ENCODE peak calls at places on chromosomes 12 and 14, in four cellular contexts. B, I, C and G are unnamed samples.

GRCh38 chr14:33564774-33565630 is 385.9 kb downstream of the EGLN3 start:
- DNase-seq in B (peak), I (no peak), C (no peak), G (peak)

GRCh38 chr14:49995162-49995561 is 102.3 kb downstream of the ARF6 start:
- DNase-seq in B (no peak), I (no peak), C (no peak), G (no peak)

GRCh38 chr12:123085730-123086487 is 65.0 kb downstream of the PITPNM2 start:
- DNase-seq in B (peak), I (no peak), C (no peak), G (no peak)

GRCh38 chr12:89889051-89889450 is 180.4 kb upstream of the ATP2B1 start:
- DNase-seq in B (no peak), I (no peak), C (no peak), G (no peak)

GRCh38 chr14:41868396-41868795 is 261.7 kb downstream of the LRFN5 start:
- DNase-seq in B (no peak), I (no peak), C (no peak), G (no peak)

GRCh38 chr12:111344254-111344875 is 24.5 kb downstream of the PHETA1 start:
- DNase-seq in B (no peak), I (peak), C (no peak), G (no peak)

GRCh38 chr14:85701763-85702162 is 171.8 kb downstream of the FLRT2 start:
- DNase-seq in B (no peak), I (no peak), C (no peak), G (no peak)

GRCh38 chr14:80055912-80056801 is 155.1 kb downstream of the DIO2 start:
- DNase-seq in B (no peak), I (no peak), C (peak), G (no peak)

GRCh38 chr12:12474931-12475485 is 87.7 kb downstream of the DUSP16 start:
- DNase-seq in B (no peak), I (no peak), C (no peak), G (no peak)

GRCh38 chr14:24436355-24437019 is 6.1 kb downstream of the SDR39U1 start:
- DNase-seq in B (peak), I (no peak), C (no peak), G (peak)

GRCh38 chr12:100566887-100567637 is 6.4 kb upstream of the GAS2L3 start:
- DNase-seq in B (no peak), I (no peak), C (no peak), G (no peak)

GRCh38 chr12:7190268-7191055 is 976 bp downstream of the PEX5 start:
- DNase-seq in B (no peak), I (peak), C (peak), G (no peak)

GRCh38 chr14:104928391-104929133 is 3.9 kb downstream of the PLD4 start:
- DNase-seq in B (no peak), I (peak), C (peak), G (no peak)

GRCh38 chr12:63042646-63043045 is 107.7 kb upstream of the PPM1H start:
- DNase-seq in B (no peak), I (no peak), C (no peak), G (no peak)

GRCh38 chr12:47534695-47535094 is 171.1 kb downstream of the RPAP3 start:
- DNase-seq in B (no peak), I (no peak), C (no peak), G (no peak)

GRCh38 chr12:64083285-64084210 is 138.5 kb downstream of the KICS2 start:
- DNase-seq in B (peak), I (peak), C (no peak), G (peak)

GRCh38 chr14:52700701-52701172 is 5.4 kb upstream of the ERO1A start:
- DNase-seq in B (peak), I (no peak), C (no peak), G (peak)

GRCh38 chr12:132689227-132689626 is 1.8 kb downstream of the PXMP2 start:
- DNase-seq in B (no peak), I (no peak), C (peak), G (no peak)

GRCh38 chr14:99758121-99758871 is 34.9 kb upstream of the EML1 start:
- DNase-seq in B (no peak), I (peak), C (peak), G (no peak)

GRCh38 chr14:77208266-77208978 is 26.8 kb downstream of the TMEM63C start:
- DNase-seq in B (peak), I (peak), C (peak), G (no peak)

GRCh38 chr14:65940056-65940735 is 527.7 kb downstream of the FUT8 start:
- DNase-seq in B (no peak), I (no peak), C (no peak), G (no peak)

GRCh38 chr12:20220339-20220738 is 148.0 kb upstream of the PDE3A start:
- DNase-seq in B (no peak), I (no peak), C (peak), G (no peak)

GRCh38 chr14:90703841-90704240 is 112.4 kb downstream of the TTC7B start:
- DNase-seq in B (no peak), I (no peak), C (no peak), G (no peak)

GRCh38 chr14:100065942-100066574 is 836 bp downstream of the EVL start:
- DNase-seq in B (no peak), I (no peak), C (no peak), G (no peak)